ENCODE peak calls at places on chromosome 10, in eight cellular contexts. G is aorta; L is CD8-positive, alpha-beta memory T cell; M is tibial artery; N is adipocyte; P is sigmoid colon; A is colonic mucosa; S is Peyer's patch. U is an unnamed sample.
A peak's percentile ranks its signal among the peaks of the same experiment; 100 is the strongest.

GRCh38 chr10:129097776-129098175 is 369.3 kb upstream of the MGMT start:
- DNase-seq in G (no peak), L (no peak), M (no peak), N (no peak), P (no peak), A (no peak), S (no peak), U (no peak)

GRCh38 chr10:103637855-103638561 is 144.5 kb downstream of the NEURL1 start:
- DNase-seq in G (peak; percentile 96), L (no peak), M (peak; percentile 99), N (peak; percentile 64), P (peak; percentile 94), A (no peak), S (no peak), U (peak; percentile 88)

GRCh38 chr10:124523886-124524285 is 62.3 kb downstream of the LHPP start:
- DNase-seq in G (no peak), L (no peak), M (no peak), N (no peak), P (no peak), A (no peak), S (no peak), U (no peak)

GRCh38 chr10:133565441-133566294 is at the start of gene SYCE1:
- DNase-seq in G (no peak), L (peak; percentile 40), M (peak; percentile 90), N (no peak), P (no peak), A (no peak), S (no peak), U (peak; percentile 30)

GRCh38 chr10:119620241-119620753 is 23.5 kb upstream of the TIAL1 start:
- DNase-seq in G (no peak), L (no peak), M (no peak), N (peak; percentile 27), P (no peak), A (no peak), S (no peak), U (no peak)

GRCh38 chr10:100749309-100750217 is 4.2 kb downstream of the PAX2 start:
- DNase-seq in G (no peak), L (no peak), M (no peak), N (no peak), P (peak; percentile 56), A (no peak), S (no peak), U (no peak)

GRCh38 chr10:95988702-95989101 is 54.7 kb upstream of the CCNJ start:
- DNase-seq in G (no peak), L (no peak), M (no peak), N (no peak), P (no peak), A (no peak), S (no peak), U (no peak)

GRCh38 chr10:60032723-60033122 is 126.4 kb upstream of the CCDC6 start:
- DNase-seq in G (peak; percentile 49), L (peak; percentile 13), M (no peak), N (peak; percentile 65), P (no peak), A (peak; percentile 78), S (peak; percentile 40), U (peak; percentile 58)

GRCh38 chr10:8048281-8049008 is 6.0 kb upstream of the GATA3 start:
- DNase-seq in G (no peak), L (peak; percentile 67), M (no peak), N (no peak), P (no peak), A (no peak), S (no peak), U (no peak)

GRCh38 chr10:46555366-46555712 is 1.1 kb downstream of the GPRIN2 start:
- DNase-seq in G (no peak), L (no peak), M (no peak), N (no peak), P (peak; percentile 64), A (peak; percentile 29), S (peak; percentile 12), U (no peak)

GRCh38 chr10:58672855-58673254 is 160.2 kb downstream of the BICC1 start:
- DNase-seq in G (no peak), L (no peak), M (no peak), N (peak; percentile 68), P (no peak), A (no peak), S (no peak), U (no peak)

GRCh38 chr10:44280615-44281014 is 104.3 kb downstream of the CXCL12 start:
- DNase-seq in G (no peak), L (no peak), M (peak; percentile 79), N (peak; percentile 12), P (peak; percentile 77), A (no peak), S (no peak), U (peak; percentile 52)
- H3K4me3 ChIP-seq in G (no peak overlapping the region), L (no peak overlapping the region), M (no peak overlapping the region), N (peak overlapping the region; percentile 23), P (no peak overlapping the region), A (no peak overlapping the region), S (no peak overlapping the region), U (no peak overlapping the region)

DNA sequence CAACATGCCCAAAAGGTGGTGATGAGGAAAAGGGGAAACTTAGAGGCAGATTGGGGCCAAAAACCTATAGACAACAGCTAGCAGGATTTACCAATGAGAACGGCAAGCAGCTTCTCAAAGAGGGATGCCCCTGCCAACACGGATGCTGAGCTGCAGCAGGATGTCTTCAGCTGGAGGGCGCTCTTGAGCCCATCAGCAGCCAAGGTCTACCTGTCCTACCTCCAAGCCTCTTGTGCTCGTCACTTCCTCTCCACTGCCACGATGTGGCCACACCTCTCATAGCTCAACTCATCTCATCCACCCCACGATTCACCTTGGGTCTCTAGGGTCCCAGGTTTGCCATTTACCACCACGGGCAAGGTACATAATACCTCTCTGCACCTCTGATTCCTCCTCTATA is 36.5 kb downstream of the DLG5 start:
- DNase-seq in G (no peak), L (no peak), M (no peak), N (no peak), P (no peak), A (no peak), S (no peak), U (no peak)
- H3K4me1 ChIP-seq in G (no peaks in the 10 kb centered on the region), L (no peaks in the 10 kb centered on the region), M (no peaks in the 10 kb centered on the region), N (peaks cover 43% of the 10 kb centered on the region), P (no peaks in the 10 kb centered on the region), A (peaks cover 8% of the 10 kb centered on the region), S (peaks cover 3% of the 10 kb centered on the region), U (peaks cover 76% of the 10 kb centered on the region)

DNA sequence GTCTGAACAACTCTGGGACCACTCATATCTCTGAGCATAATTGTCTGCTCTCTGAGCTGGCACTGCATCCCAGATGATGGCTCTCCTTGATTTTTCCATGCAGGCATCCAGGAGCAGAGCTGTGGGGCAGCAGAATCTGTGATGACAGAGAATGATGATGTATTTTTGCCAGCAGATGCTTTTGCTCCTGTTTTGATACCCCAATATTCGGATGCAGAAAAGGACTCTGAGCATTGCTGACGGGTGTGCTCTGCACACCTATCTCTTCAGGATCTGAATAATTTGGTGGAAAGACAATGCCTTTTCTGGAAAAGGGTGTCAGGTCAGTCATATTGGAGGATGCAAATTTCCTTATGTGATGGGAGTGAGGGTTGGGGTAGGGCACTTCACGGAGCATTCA is 735.9 kb downstream of the KCNMA1 start:
- DNase-seq in G (no peak), L (no peak), M (no peak), N (no peak), P (no peak), A (no peak), S (no peak), U (no peak)
- H3K4me3 ChIP-seq in G (no peak overlapping the region), L (no peak overlapping the region), M (no peak overlapping the region), N (no peak overlapping the region), P (no peak overlapping the region), A (no peak overlapping the region), S (no peak overlapping the region), U (no peak overlapping the region)

GRCh38 chr10:102117391-102118159 is 2.6 kb downstream of the LDB1 start:
- DNase-seq in G (peak; percentile 90), L (peak; percentile 70), M (peak; percentile 92), N (peak; percentile 94), P (peak; percentile 95), A (peak; percentile 77), S (peak; percentile 61), U (peak; percentile 91)
- H3K4me1 ChIP-seq in G (no peaks in the 10 kb centered on the region), L (peaks cover 76% of the 10 kb centered on the region), M (no peaks in the 10 kb centered on the region), N (peaks cover 72% of the 10 kb centered on the region), P (no peaks in the 10 kb centered on the region), A (peaks cover 38% of the 10 kb centered on the region), S (peaks cover 46% of the 10 kb centered on the region), U (peaks cover 57% of the 10 kb centered on the region)

GRCh38 chr10:15163261-15163864 is 5.1 kb downstream of the NMT2 start:
- DNase-seq in G (no peak), L (no peak), M (no peak), N (no peak), P (no peak), A (no peak), S (no peak), U (no peak)
- H3K4me3 ChIP-seq in G (no peak overlapping the region), L (no peak overlapping the region), M (no peak overlapping the region), N (no peak overlapping the region), P (no peak overlapping the region), A (no peak overlapping the region), S (no peak overlapping the region), U (no peak overlapping the region)

U was measured in psoas muscle.